ENCODE peak calls at places on chromosomes 1 and 21, in six cellular contexts. One of them, this sample, is unnamed.

GRCh38 chr1:20682571-20683236 is 21.5 kb upstream of the DDOST start:
- DNase-seq in H1: no peak
- DNase-seq in H9: no peak
- DNase-seq in HCT116: no peak
- DNase-seq in neural progenitor cell: no peak
- DNase-seq in Karpas-422: no peak
- DNase-seq in this sample: no peak

GRCh38 chr1:19824541-19824940 is 9.5 kb upstream of the RNF186 start:
- DNase-seq in neural progenitor cell: no peak
- DNase-seq in H1: no peak
- DNase-seq in H9: no peak
- DNase-seq in Karpas-422: no peak
- DNase-seq in HCT116: no peak
- DNase-seq in this sample: no peak

GRCh38 chr1:119737040-119737682 is 25.4 kb downstream of the PHGDH start:
- DNase-seq in H1: no peak
- DNase-seq in HCT116: no peak
- DNase-seq in H9: no peak
- DNase-seq in Karpas-422: no peak
- DNase-seq in neural progenitor cell: no peak
- DNase-seq in this sample: no peak

GRCh38 chr1:43867946-43868740 is 65.5 kb upstream of the ARTN start:
- DNase-seq in H9: peak; percentile 4
- DNase-seq in HCT116: no peak
- DNase-seq in H1: no peak
- DNase-seq in neural progenitor cell: no peak
- DNase-seq in Karpas-422: no peak
- DNase-seq in this sample: no peak

GRCh38 chr1:20366766-20367602 is 76.3 kb downstream of the VWA5B1 start:
- DNase-seq in HCT116: no peak
- DNase-seq in neural progenitor cell: peak; percentile 84
- DNase-seq in H1: peak; percentile 43
- DNase-seq in H9: peak; percentile 86
- DNase-seq in Karpas-422: peak; percentile 48
- DNase-seq in this sample: no peak

GRCh38 chr1:176770066-176770465 is 307.1 kb downstream of the PAPPA2 start:
- DNase-seq in Karpas-422: no peak
- DNase-seq in H1: no peak
- DNase-seq in HCT116: no peak
- DNase-seq in H9: no peak
- DNase-seq in neural progenitor cell: no peak
- DNase-seq in this sample: no peak

GRCh38 chr21:28442624-28443023 is 550.1 kb downstream of the LTN1 start:
- DNase-seq in H1: no peak
- DNase-seq in Karpas-422: no peak
- DNase-seq in HCT116: no peak
- DNase-seq in H9: no peak
- DNase-seq in neural progenitor cell: no peak
- DNase-seq in this sample: no peak

GRCh38 chr1:30412241-30413110 is 310.9 kb downstream of the MATN1 start:
- DNase-seq in Karpas-422: peak; percentile 51
- DNase-seq in H1: no peak
- DNase-seq in HCT116: no peak
- DNase-seq in H9: peak; percentile 10
- DNase-seq in neural progenitor cell: no peak
- DNase-seq in this sample: no peak

GRCh38 chr1:210239295-210240155 is 6.9 kb downstream of the SERTAD4 start:
- DNase-seq in Karpas-422: no peak
- DNase-seq in neural progenitor cell: peak; percentile 63
- DNase-seq in H1: no peak
- DNase-seq in H9: no peak
- DNase-seq in HCT116: peak; percentile 28
- DNase-seq in this sample: no peak

GRCh38 chr1:9037476-9038337 is 11.5 kb upstream of the SLC2A7 start:
- DNase-seq in Karpas-422: no peak
- DNase-seq in HCT116: no peak
- DNase-seq in H1: no peak
- DNase-seq in neural progenitor cell: no peak
- DNase-seq in H9: no peak
- DNase-seq in this sample: no peak

GRCh38 chr1:87826639-87827345 is 498.1 kb downstream of the LMO4 start:
- DNase-seq in Karpas-422: peak; percentile 94
- DNase-seq in HCT116: no peak
- DNase-seq in H1: no peak
- DNase-seq in H9: no peak
- DNase-seq in neural progenitor cell: no peak
- DNase-seq in this sample: no peak

GRCh38 chr1:174366946-174367345 is 80.8 kb upstream of the GPR52 start:
- DNase-seq in H1: no peak
- DNase-seq in H9: no peak
- DNase-seq in HCT116: no peak
- DNase-seq in neural progenitor cell: no peak
- DNase-seq in Karpas-422: no peak
- DNase-seq in this sample: no peak

DNA sequence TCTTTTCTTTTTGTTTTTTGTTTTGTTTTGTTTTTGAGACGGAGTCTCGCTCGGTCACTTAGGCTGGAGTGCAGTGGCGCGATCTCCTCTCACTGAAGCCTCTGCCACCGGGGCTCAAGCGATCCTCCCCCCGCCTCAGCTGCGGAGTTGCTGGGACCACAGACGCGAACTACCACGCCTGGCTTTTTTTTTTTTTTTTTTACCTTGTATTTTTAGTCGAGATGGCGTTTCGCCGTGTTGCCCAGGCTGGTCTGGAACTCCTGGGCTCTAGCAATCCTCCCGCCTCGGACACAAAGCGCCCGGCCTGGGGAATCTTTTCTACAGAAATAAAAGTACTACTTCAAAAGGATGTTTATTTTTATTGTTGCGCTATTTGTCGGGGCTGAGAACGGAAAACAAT is 1.1 kb upstream of the SETDB1 start:
- DNase-seq in neural progenitor cell: no peak
- DNase-seq in Karpas-422: no peak
- DNase-seq in HCT116: no peak
- DNase-seq in H1: no peak
- DNase-seq in H9: peak; percentile 41
- DNase-seq in this sample: no peak
- H3K27ac ChIP-seq in neural progenitor cell: no peak overlapping the region
- H3K27ac ChIP-seq in Karpas-422: no peak overlapping the region
- H3K27ac ChIP-seq in HCT116: no peak overlapping the region
- H3K27ac ChIP-seq in H1: no peak overlapping the region
- H3K27ac ChIP-seq in H9: no peak overlapping the region
- H3K27ac ChIP-seq in this sample: peak overlapping the region; percentile 36

GRCh38 chr1:111620412-111620971 is 903 bp downstream of the RAP1A start:
- DNase-seq in Karpas-422: peak; percentile 67
- DNase-seq in H9: no peak
- DNase-seq in neural progenitor cell: no peak
- DNase-seq in H1: no peak
- DNase-seq in HCT116: no peak
- DNase-seq in this sample: no peak

GRCh38 chr1:111619635-111620411 is at the start of gene RAP1A:
- DNase-seq in H1: peak; percentile 77
- DNase-seq in neural progenitor cell: peak; percentile 97
- DNase-seq in H9: peak; percentile 96
- DNase-seq in HCT116: peak; percentile 78
- DNase-seq in Karpas-422: peak; percentile 96
- DNase-seq in this sample: peak; percentile 23

GRCh38 chr1:111618953-111619634 is 495 bp upstream of the RAP1A start:
- DNase-seq in H9: no peak
- DNase-seq in H1: no peak
- DNase-seq in Karpas-422: no peak
- DNase-seq in HCT116: no peak
- DNase-seq in neural progenitor cell: no peak
- DNase-seq in this sample: no peak

GRCh38 chr1:111615874-111616715 is 3.5 kb upstream of the RAP1A start:
- DNase-seq in Karpas-422: peak; percentile 60
- DNase-seq in HCT116: no peak
- DNase-seq in H9: no peak
- DNase-seq in H1: no peak
- DNase-seq in neural progenitor cell: no peak
- DNase-seq in this sample: no peak

GRCh38 chr1:111618081-111618480 is 1.5 kb upstream of the RAP1A start:
- DNase-seq in HCT116: no peak
- DNase-seq in Karpas-422: no peak
- DNase-seq in neural progenitor cell: no peak
- DNase-seq in H1: no peak
- DNase-seq in H9: no peak
- DNase-seq in this sample: no peak
- H2AFZ ChIP-seq in HCT116: no peak overlapping the region
- H2AFZ ChIP-seq in Karpas-422: no peak overlapping the region
- H2AFZ ChIP-seq in neural progenitor cell: no peak overlapping the region
- H2AFZ ChIP-seq in H1: no peak overlapping the region
- H2AFZ ChIP-seq in H9: no peak overlapping the region
- H2AFZ ChIP-seq in this sample: no peak overlapping the region

DNA sequence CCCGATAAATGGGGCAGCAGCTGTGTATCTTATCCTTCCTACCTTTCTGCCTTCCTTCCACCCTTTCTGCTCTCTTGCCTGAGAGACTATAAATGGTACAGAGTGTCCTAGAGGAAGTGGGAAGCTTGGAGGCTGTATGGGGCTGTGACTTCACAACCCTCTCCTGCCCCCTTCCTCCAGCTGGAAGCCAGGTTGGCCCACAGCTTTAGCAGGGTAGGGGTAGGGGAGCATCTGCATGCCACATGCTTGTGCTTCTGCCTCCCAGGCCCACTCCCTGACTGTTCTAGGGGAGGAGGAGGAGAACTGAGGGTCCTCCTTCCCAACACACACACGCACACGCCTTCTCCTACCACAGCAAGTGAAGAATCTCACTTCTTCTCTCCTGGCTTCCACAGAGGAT is 4.0 kb upstream of the SLC27A3 start:
- DNase-seq in Karpas-422: no peak
- DNase-seq in H1: no peak
- DNase-seq in H9: no peak
- DNase-seq in HCT116: no peak
- DNase-seq in neural progenitor cell: no peak
- DNase-seq in this sample: no peak
- H3K27ac ChIP-seq in Karpas-422: no peak overlapping the region
- H3K27ac ChIP-seq in H1: no peak overlapping the region
- H3K27ac ChIP-seq in H9: no peak overlapping the region
- H3K27ac ChIP-seq in HCT116: no peak overlapping the region
- H3K27ac ChIP-seq in neural progenitor cell: no peak overlapping the region
- H3K27ac ChIP-seq in this sample: no peak overlapping the region

DNA sequence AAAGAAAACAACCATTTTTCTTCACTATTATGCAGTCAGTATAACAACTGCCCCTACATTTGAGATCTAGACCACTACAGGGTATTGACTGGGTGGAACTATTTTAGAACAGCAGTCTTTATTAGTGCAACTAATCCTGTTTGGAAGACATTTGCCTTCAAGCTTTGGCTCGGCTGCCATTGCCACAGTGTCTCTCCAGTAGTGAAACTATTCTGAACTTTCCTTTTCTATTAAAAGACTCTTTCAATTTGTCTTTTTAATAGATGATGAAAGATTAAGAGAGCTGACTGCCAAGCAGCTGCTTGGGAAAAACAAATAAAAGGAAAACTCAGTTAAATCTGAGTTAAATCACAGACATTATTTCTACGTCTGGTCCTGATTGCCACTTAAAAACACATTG is 49.3 kb downstream of the LPGAT1 start:
- DNase-seq in neural progenitor cell: no peak
- DNase-seq in H9: no peak
- DNase-seq in H1: no peak
- DNase-seq in Karpas-422: no peak
- DNase-seq in HCT116: no peak
- DNase-seq in this sample: no peak
- H2AFZ ChIP-seq in neural progenitor cell: no peak overlapping the region
- H2AFZ ChIP-seq in H9: no peak overlapping the region
- H2AFZ ChIP-seq in H1: no peak overlapping the region
- H2AFZ ChIP-seq in Karpas-422: no peak overlapping the region
- H2AFZ ChIP-seq in HCT116: no peak overlapping the region
- H2AFZ ChIP-seq in this sample: no peak overlapping the region

DNA sequence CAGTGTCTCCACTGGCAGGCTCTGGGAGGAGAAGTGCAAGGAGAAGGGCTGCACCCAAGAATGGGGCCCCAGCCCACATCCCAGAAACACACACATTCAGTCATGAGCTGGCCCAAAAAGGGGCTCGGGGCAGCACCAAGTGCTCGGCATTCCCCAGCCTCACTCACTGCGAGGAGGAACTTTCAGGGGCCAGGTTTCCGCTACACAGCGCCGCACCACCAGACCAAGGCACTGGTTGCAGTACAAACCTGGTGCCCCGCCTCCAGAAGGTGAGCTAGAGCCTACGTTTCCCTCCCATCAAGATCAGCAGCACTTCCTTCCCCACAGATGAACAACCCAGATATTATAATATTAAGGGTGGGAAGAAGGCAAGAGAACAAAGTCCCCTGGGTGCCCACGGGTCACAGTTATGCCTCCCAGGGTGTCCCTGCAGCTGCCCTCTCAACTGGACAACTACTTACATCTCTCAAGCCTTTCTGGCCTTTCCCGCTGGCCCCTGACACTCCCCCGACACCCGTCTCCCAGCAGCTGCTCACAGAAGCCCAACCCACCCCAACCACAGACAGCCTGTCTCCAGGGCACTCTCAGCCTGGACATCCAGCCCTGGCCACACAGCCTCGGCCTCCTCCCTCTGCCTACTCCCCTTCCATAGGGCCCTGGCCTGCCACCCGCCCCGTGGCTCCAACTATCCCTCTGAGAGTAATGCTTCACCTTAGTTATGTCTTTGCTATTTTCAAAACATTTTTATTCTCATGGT is 3.8 kb downstream of the PBXIP1 start:
- DNase-seq in HCT116: no peak
- DNase-seq in neural progenitor cell: no peak
- DNase-seq in Karpas-422: peak; percentile 70
- DNase-seq in H9: no peak
- DNase-seq in H1: no peak
- DNase-seq in this sample: no peak
- H3K27ac ChIP-seq in HCT116: no peak overlapping the region
- H3K27ac ChIP-seq in neural progenitor cell: no peak overlapping the region
- H3K27ac ChIP-seq in Karpas-422: peak overlapping the region; percentile 88
- H3K27ac ChIP-seq in H9: no peak overlapping the region
- H3K27ac ChIP-seq in H1: no peak overlapping the region
- H3K27ac ChIP-seq in this sample: no peak overlapping the region

This sample was measured in keratinocyte.